ENCODE peak calls at places on chromosomes 13 and 19, in ten cellular contexts. M, P, A, T, H, N, X, F, Y and E are unnamed samples.

GRCh38 chr13:106391271-106391670 is 144.2 kb downstream of the EFNB2 start:
- DNase-seq in N (no peak), A (no peak), P (no peak), X (no peak), T (no peak), Y (no peak), H (no peak), M (no peak), F (no peak), E (no peak)

GRCh38 chr19:10149427-10149826 is 29.7 kb upstream of the EIF3G start:
- DNase-seq in A (no peak), P (no peak), X (no peak), H (no peak), T (no peak), M (no peak), Y (no peak), N (no peak), F (no peak), E (no peak)

GRCh38 chr19:2575734-2576481 is 100.0 kb downstream of the GADD45B start:
- DNase-seq in X (no peak), H (no peak), F (no peak), N (no peak), P (peak), Y (no peak), M (peak), A (peak), T (no peak), E (peak)

GRCh38 chr19:41626278-41626677 is 596 bp downstream of the CEACAM4 start:
- DNase-seq in H (no peak), N (no peak), Y (no peak), F (no peak), A (no peak), X (no peak), T (no peak), P (no peak), M (no peak), E (no peak)

GRCh38 chr19:39325778-39326680 is 5.4 kb upstream of the LRFN1 start:
- DNase-seq in F (no peak), P (no peak), N (no peak), A (no peak), M (no peak), H (peak), T (no peak), Y (no peak), X (peak), E (peak)

GRCh38 chr13:21895769-21896168 is 224.9 kb downstream of the FGF9 start:
- DNase-seq in M (no peak), X (no peak), T (no peak), H (no peak), A (no peak), F (no peak), Y (no peak), P (no peak), N (no peak), E (no peak)

GRCh38 chr19:40335855-40336700 is 12.1 kb downstream of the C19orf47 start:
- DNase-seq in A (no peak), T (no peak), X (no peak), F (no peak), P (no peak), H (no peak), N (no peak), M (no peak), Y (no peak), E (no peak)

GRCh38 chr19:23305555-23305954 is 55.4 kb upstream of the ZNF724 start:
- DNase-seq in H (no peak), F (no peak), A (no peak), M (no peak), X (no peak), N (peak), P (peak), T (no peak), Y (no peak), E (no peak)

GRCh38 chr13:33262554-33262953 is 23.0 kb downstream of the STARD13 start:
- DNase-seq in A (no peak), T (no peak), H (no peak), P (no peak), M (no peak), F (no peak), Y (no peak), X (no peak), N (no peak), E (no peak)

GRCh38 chr19:40610396-40611064 is 9.4 kb downstream of the LTBP4 start:
- DNase-seq in M (no peak), N (no peak), A (no peak), H (no peak), X (no peak), F (no peak), Y (no peak), T (peak), P (no peak), E (peak)

GRCh38 chr19:55590621-55591020 is 8.7 kb downstream of the FIZ1 start:
- DNase-seq in X (peak), Y (no peak), T (no peak), M (no peak), P (peak), N (no peak), F (no peak), H (no peak), A (no peak), E (no peak)